ENCODE peak calls at places on chromosomes 3 and 15, in ten cellular contexts. U, T, M, B, N, Z, P, K, A and Q are unnamed samples.

GRCh38 chr15:101570238-101570637 is 80.7 kb upstream of the PCSK6 start:
- DNase-seq in U (no peak), T (no peak), M (no peak), B (no peak), N (no peak), Z (no peak), P (peak), K (no peak), A (no peak), Q (no peak)

GRCh38 chr15:70856884-70857546 is 3.1 kb upstream of the LARP6 start:
- DNase-seq in U (peak), T (peak), M (no peak), B (peak), N (peak), Z (no peak), P (peak), K (no peak), A (peak), Q (peak)

GRCh38 chr3:52311567-52312119 is 4.5 kb upstream of the DNAH1 start:
- DNase-seq in U (no peak), T (no peak), M (peak), B (no peak), N (no peak), Z (no peak), P (no peak), K (no peak), A (no peak), Q (no peak)

GRCh38 chr3:142724682-142725351 is 983 bp downstream of the TRPC1 start:
- DNase-seq in U (no peak), T (no peak), M (no peak), B (peak), N (peak), Z (peak), P (no peak), K (no peak), A (no peak), Q (peak)

GRCh38 chr15:98599911-98600685 is 48.2 kb upstream of the IGF1R start:
- DNase-seq in U (peak), T (no peak), M (no peak), B (no peak), N (peak), Z (no peak), P (no peak), K (peak), A (peak), Q (no peak)

GRCh38 chr3:132135628-132136333 is 101.0 kb upstream of the CPNE4 start:
- DNase-seq in U (peak), T (peak), M (no peak), B (no peak), N (peak), Z (peak), P (peak), K (no peak), A (peak), Q (peak)

GRCh38 chr3:68919000-68919399 is 13.3 kb downstream of the TAFA4 start:
- DNase-seq in U (no peak), T (peak), M (no peak), B (peak), N (peak), Z (peak), P (no peak), K (no peak), A (no peak), Q (no peak)

GRCh38 chr15:55742498-55742926 is 440 bp downstream of the PRTG start:
- DNase-seq in U (no peak), T (no peak), M (no peak), B (no peak), N (peak), Z (no peak), P (no peak), K (peak), A (no peak), Q (no peak)

GRCh38 chr3:58998476-58999117 is 51.2 kb downstream of the CFAP20DC start:
- DNase-seq in U (peak), T (peak), M (no peak), B (no peak), N (peak), Z (no peak), P (peak), K (no peak), A (peak), Q (peak)

GRCh38 chr15:42490246-42490742 is 647 bp downstream of the ZNF106 start:
- DNase-seq in U (no peak), T (no peak), M (no peak), B (no peak), N (peak), Z (no peak), P (no peak), K (peak), A (no peak), Q (no peak)

GRCh38 chr15:34582461-34583357 is 742 bp downstream of the GOLGA8B start:
- DNase-seq in U (no peak), T (no peak), M (no peak), B (peak), N (peak), Z (peak), P (no peak), K (peak), A (no peak), Q (no peak)

GRCh38 chr3:15439476-15439875 is 12.1 kb downstream of the EAF1 start:
- DNase-seq in U (no peak), T (no peak), M (no peak), B (no peak), N (no peak), Z (no peak), P (no peak), K (no peak), A (no peak), Q (no peak)

GRCh38 chr3:171696805-171697204 is 113.5 kb downstream of the PLD1 start:
- DNase-seq in U (no peak), T (no peak), M (no peak), B (no peak), N (no peak), Z (no peak), P (no peak), K (no peak), A (no peak), Q (no peak)

GRCh38 chr3:190303887-190304286 is 18.4 kb downstream of the CLDN1 start:
- DNase-seq in U (no peak), T (no peak), M (no peak), B (no peak), N (no peak), Z (no peak), P (no peak), K (no peak), A (no peak), Q (no peak)

GRCh38 chr15:82183121-82184031 is 79.2 kb downstream of the EFL1 start:
- DNase-seq in U (peak), T (peak), M (no peak), B (no peak), N (peak), Z (no peak), P (no peak), K (no peak), A (peak), Q (no peak)

DNA sequence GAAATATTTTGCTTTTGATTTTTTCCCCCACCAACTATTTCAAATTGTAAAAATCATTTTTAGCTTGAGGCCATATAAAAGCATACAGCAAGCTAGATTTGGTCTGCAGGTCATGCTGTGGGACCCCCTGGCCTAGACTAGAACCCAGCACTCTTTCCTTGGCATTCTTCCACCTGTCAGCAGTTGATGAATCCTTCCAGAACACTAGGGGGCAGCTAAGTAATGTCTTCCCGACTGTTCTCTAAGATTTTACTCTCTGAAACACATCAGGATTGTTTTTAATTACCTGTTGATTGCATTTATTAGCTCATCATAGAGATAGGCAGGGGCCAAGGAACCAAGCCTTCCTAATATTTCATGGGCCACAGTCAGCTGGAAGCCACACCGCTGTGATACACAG is 174.5 kb downstream of the CACNA1D start:
- DNase-seq in U (no peak), T (no peak), M (no peak), B (no peak), N (peak), Z (no peak), P (no peak), K (peak), A (no peak), Q (no peak)
- TF ChIP-seq CTCF in U (peak), T (peak), M (peak), B (peak), N (peak), Z (peak), P (peak), K (peak), A (peak), Q (peak)

DNA sequence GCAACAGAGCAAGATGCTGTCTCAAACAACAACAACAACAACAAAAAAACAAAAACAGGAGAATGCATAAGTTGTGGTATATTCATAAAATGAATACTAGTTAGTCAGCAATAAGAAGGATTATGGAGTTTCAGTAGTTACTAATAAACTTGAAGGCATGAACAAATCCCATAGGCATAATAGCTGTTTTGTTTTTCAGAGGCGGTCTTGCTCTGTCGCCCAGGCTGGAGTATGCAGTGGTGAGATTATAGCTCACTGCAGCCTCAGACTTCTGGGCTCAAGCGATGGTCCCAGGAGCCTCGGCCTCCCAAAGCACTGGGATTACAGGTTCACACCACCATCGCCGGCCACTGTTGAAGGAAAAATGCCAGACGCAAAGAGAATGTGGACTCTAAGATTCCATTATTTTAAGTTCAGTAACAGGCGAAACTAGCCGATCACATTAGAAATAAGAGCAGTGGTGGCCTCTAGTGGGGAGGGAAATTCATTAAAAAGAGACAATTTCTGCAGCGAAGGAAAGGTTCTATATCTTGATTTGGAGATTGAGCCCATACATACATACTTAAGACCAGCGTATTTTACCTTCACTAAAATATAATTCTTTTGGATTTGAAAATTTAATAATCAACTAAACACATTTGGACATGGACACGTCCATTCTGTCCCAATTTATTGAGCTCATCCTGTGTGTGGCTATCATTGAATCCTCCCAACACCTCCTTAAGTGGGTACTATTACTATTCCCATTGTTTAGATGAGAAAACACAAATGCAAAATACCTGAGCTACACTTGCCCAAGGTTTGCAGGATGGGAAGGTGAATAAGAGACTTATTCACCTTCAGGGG is 27.4 kb upstream of the HDAC11 start:
- DNase-seq in U (peak), T (peak), M (peak), B (peak), N (peak), Z (no peak), P (peak), K (peak), A (peak), Q (no peak)
- TF ChIP-seq CTCF in U (peak), T (peak), M (peak), B (peak), N (peak), Z (peak), P (peak), K (peak), A (peak), Q (peak)

DNA sequence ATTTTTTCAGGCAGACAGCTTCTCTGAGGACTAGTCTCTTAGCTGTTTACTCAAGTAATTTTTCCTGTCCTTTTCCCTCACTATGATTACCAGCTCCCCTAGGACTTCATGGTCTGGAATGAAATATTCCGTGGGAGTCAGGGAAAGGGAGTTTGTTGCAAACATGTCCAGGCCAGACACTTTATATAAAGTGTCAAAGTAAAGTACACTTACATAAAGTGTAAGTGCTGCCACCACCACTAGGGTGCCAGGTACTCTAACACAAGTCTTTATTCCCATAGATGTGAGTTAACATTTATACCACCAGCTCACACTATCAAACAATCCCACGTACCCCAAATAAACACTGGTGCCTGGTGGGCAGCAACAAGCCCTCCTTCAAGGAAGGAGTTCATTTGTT is 179.8 kb downstream of the SNRPN start:
- DNase-seq in U (no peak), T (no peak), M (no peak), B (no peak), N (peak), Z (no peak), P (no peak), K (no peak), A (no peak), Q (no peak)
- TF ChIP-seq CTCF in U (no peak), T (no peak), M (peak), B (peak), N (peak), Z (peak), P (no peak), K (no peak), A (peak), Q (peak)

DNA sequence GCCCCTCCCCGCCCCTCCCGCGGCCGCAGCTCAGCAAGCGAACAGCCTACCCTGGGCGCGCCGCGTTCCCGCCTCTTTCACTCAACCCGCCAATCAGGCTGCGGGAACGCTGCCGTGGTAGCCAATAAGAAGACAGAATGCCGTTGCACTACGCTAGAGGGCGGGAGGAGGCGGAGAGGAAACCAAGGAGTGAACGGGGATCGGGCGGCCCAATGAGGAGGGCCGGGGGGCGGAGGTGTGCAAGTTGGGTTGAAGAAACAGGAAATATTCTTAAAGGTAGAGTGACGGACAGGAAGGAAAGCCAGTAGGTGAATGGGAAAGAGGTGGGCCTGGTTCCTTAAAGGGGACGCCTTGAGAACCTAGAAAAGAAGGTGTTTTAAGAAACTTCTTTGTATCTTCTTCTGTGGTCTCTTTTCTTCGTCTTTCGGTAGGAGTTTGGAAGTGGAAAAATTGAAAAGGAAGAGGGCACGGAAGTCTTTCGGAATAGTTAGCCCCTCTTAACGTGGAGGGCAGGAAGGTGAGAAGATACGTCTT is 283 bp upstream of the USF3 start:
- DNase-seq in U (peak), T (peak), M (peak), B (peak), N (peak), Z (peak), P (peak), K (peak), A (peak), Q (peak)
- TF ChIP-seq CTCF in U (no peak), T (no peak), M (no peak), B (no peak), N (peak), Z (peak), P (no peak), K (no peak), A (peak), Q (peak)

DNA sequence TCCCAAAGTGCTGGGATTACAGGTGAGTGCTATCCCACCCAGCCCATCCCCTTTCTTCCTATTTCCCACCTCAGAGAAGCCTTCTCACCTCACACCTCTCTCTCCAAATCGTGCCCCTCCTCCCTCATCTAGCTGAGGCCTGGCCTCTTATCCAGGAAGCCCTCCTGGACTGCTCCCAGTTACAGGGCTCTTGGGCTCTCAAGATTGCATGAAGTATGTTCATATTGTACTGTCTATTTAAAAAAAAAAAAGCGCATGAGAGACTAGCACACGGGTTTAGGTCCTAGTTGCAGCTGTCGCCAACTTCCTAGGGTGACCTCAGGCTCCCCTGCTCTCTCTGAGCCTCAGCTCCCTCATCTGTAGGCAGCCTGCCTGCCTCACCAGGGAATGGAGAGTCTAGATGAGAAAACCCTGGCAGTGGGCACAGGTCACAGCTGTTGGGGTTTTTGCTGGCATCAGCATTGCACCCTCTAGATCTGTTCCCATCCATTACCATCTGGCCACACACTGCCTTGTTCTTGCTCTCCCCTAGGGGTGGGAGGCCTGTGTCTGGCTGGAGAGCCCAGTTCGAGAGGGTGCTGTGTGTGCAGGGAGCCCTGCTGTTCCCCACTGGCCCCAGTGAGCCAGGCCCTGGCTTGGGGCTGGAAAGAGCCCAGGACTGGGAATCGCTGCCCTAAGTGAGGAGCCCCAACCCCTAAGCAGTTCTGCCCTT is 24.2 kb upstream of the C15orf39 start:
- DNase-seq in U (no peak), T (no peak), M (no peak), B (no peak), N (peak), Z (no peak), P (no peak), K (no peak), A (no peak), Q (no peak)
- TF ChIP-seq CTCF in U (no peak), T (no peak), M (no peak), B (no peak), N (peak), Z (no peak), P (no peak), K (no peak), A (no peak), Q (no peak)

GRCh38 chr3:40109641-40110490 is 199.6 kb upstream of the EIF1B start:
- DNase-seq in U (no peak), T (no peak), M (no peak), B (peak), N (no peak), Z (peak), P (no peak), K (no peak), A (no peak), Q (no peak)
- TF ChIP-seq CTCF in U (peak), T (peak), M (peak), B (peak), N (peak), Z (peak), P (no peak), K (no peak), A (peak), Q (peak)